ENCODE peak calls at places on chromosomes 3 and 15, in four cellular contexts. One of them, this sample, is unnamed.

GRCh38 chr3:41933154-41933676 is 28.7 kb downstream of the ULK4 start:
- DNase-seq in lower lobe of right lung: no peak
- DNase-seq in H9: no peak
- DNase-seq in ovary: no peak
- DNase-seq in this sample: no peak

GRCh38 chr3:138440137-138440536 is 5.7 kb downstream of the ESYT3 start:
- DNase-seq in H9: no peak
- DNase-seq in lower lobe of right lung: peak
- DNase-seq in ovary: no peak
- DNase-seq in this sample: no peak

GRCh38 chr15:84797801-84798200 is 19.4 kb upstream of the ALPK3 start:
- DNase-seq in lower lobe of right lung: no peak
- DNase-seq in ovary: no peak
- DNase-seq in H9: no peak
- DNase-seq in this sample: no peak

GRCh38 chr3:177464392-177465225 is 267.3 kb upstream of the TBL1XR1 start:
- DNase-seq in H9: no peak
- DNase-seq in lower lobe of right lung: no peak
- DNase-seq in ovary: no peak
- DNase-seq in this sample: no peak

GRCh38 chr15:62649793-62650420 is 392.6 kb upstream of the TPM1 start:
- DNase-seq in H9: no peak
- DNase-seq in lower lobe of right lung: no peak
- DNase-seq in ovary: no peak
- DNase-seq in this sample: no peak

GRCh38 chr15:92077353-92078080 is 224.0 kb downstream of the SLCO3A1 start:
- DNase-seq in ovary: peak
- DNase-seq in lower lobe of right lung: peak
- DNase-seq in H9: peak
- DNase-seq in this sample: peak

GRCh38 chr15:50880651-50881114 is 27.8 kb upstream of the AP4E1 start:
- DNase-seq in H9: no peak
- DNase-seq in lower lobe of right lung: no peak
- DNase-seq in ovary: no peak
- DNase-seq in this sample: no peak

GRCh38 chr15:72237286-72238224 is 6.6 kb upstream of the PKM start:
- DNase-seq in H9: peak
- DNase-seq in lower lobe of right lung: peak
- DNase-seq in ovary: peak
- DNase-seq in this sample: peak

GRCh38 chr3:127794402-127794801 is 27.9 kb downstream of the MGLL start:
- DNase-seq in ovary: no peak
- DNase-seq in H9: no peak
- DNase-seq in lower lobe of right lung: no peak
- DNase-seq in this sample: no peak

GRCh38 chr3:144187531-144188230 is 216.1 kb downstream of the DIPK2A start:
- DNase-seq in H9: no peak
- DNase-seq in ovary: no peak
- DNase-seq in lower lobe of right lung: no peak
- DNase-seq in this sample: no peak

GRCh38 chr3:121649645-121650044 is 11.1 kb downstream of the HCLS1 start:
- DNase-seq in H9: no peak
- DNase-seq in ovary: no peak
- DNase-seq in lower lobe of right lung: no peak
- DNase-seq in this sample: no peak

GRCh38 chr3:87035339-87035738 is 44.4 kb upstream of the VGLL3 start:
- DNase-seq in H9: no peak
- DNase-seq in ovary: no peak
- DNase-seq in lower lobe of right lung: no peak
- DNase-seq in this sample: no peak

GRCh38 chr15:81304226-81304625 is 19.7 kb downstream of the STARD5 start:
- DNase-seq in ovary: no peak
- DNase-seq in H9: no peak
- DNase-seq in lower lobe of right lung: no peak
- DNase-seq in this sample: no peak

GRCh38 chr15:79820176-79820575 is 76.6 kb downstream of the MTHFS start:
- DNase-seq in H9: no peak
- DNase-seq in ovary: no peak
- DNase-seq in lower lobe of right lung: no peak
- DNase-seq in this sample: no peak

GRCh38 chr3:144590854-144591253 is 619.2 kb downstream of the DIPK2A start:
- DNase-seq in ovary: no peak
- DNase-seq in lower lobe of right lung: no peak
- DNase-seq in H9: no peak
- DNase-seq in this sample: no peak

GRCh38 chr3:123679712-123680386 is 95.0 kb upstream of the HACD2 start:
- DNase-seq in H9: no peak
- DNase-seq in lower lobe of right lung: no peak
- DNase-seq in ovary: no peak
- DNase-seq in this sample: no peak

GRCh38 chr15:70158309-70158995 is 60.7 kb upstream of the TLE3 start:
- DNase-seq in H9: no peak
- DNase-seq in lower lobe of right lung: no peak
- DNase-seq in ovary: no peak
- DNase-seq in this sample: no peak

GRCh38 chr3:12427551-12427950 is 56.7 kb upstream of the TSEN2 start:
- DNase-seq in H9: no peak
- DNase-seq in ovary: no peak
- DNase-seq in lower lobe of right lung: no peak
- DNase-seq in this sample: no peak

GRCh38 chr15:99507016-99507731 is 58.6 kb upstream of the MEF2A start:
- DNase-seq in lower lobe of right lung: no peak
- DNase-seq in ovary: peak
- DNase-seq in H9: no peak
- DNase-seq in this sample: no peak

GRCh38 chr3:8532251-8532831 is 30.7 kb downstream of the LMCD1 start:
- DNase-seq in lower lobe of right lung: no peak
- DNase-seq in ovary: peak
- DNase-seq in H9: no peak
- DNase-seq in this sample: no peak

GRCh38 chr15:68517285-68517711 is 61.5 kb upstream of the CORO2B start:
- DNase-seq in H9: peak
- DNase-seq in ovary: no peak
- DNase-seq in lower lobe of right lung: no peak
- DNase-seq in this sample: no peak

GRCh38 chr15:64099379-64099778 is 3.6 kb downstream of the SNX1 start:
- DNase-seq in H9: no peak
- DNase-seq in ovary: no peak
- DNase-seq in lower lobe of right lung: no peak
- DNase-seq in this sample: no peak
- H3K27ac ChIP-seq in H9: no peak
- H3K27ac ChIP-seq in ovary: no peak
- H3K27ac ChIP-seq in lower lobe of right lung: no peak
- H3K27ac ChIP-seq in this sample: no peak

DNA sequence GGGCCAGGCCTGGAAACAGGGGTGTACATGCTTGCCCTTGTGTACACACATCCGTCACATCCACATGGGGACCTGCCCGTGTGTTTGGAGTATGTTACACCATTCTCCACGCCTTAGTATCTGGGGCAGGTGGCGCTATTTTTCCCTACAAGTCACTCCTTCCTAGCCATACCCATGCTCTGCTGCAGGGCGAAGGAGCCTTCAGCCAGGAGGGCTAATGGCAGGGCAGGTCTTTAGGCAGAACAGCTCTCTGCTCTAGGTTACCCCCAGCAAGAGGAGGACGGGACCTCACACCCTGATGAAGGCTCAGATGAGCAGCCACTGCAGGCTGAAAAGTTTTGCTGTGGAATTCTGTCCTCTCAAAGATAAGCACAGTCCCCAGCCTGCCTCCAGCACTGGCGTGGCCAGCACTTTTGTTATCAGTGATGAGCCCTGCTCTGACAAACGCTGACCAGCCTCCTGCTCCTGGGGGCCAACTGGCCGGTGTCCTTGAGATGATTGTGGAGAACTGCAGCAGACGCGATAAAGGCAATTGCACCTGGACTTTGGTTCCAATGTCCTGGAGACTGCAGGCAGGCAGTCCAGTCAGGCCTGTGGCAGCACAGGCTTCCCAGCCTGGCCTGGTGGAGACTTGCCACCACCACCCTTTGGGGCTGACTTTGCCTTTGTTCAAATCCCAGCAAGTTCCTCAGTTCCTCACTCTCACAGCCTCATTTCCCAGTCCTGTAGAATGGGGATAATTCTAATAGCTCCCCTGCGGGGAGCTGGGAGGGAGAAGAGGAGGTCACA is 19.8 kb upstream of the PIGZ start:
- DNase-seq in lower lobe of right lung: no peak
- DNase-seq in H9: peak
- DNase-seq in ovary: no peak
- DNase-seq in this sample: no peak
- TF ChIP-seq CTCF in lower lobe of right lung: no peak
- TF ChIP-seq CTCF in H9: peak
- TF ChIP-seq CTCF in ovary: no peak
- TF ChIP-seq CTCF in this sample: no peak

GRCh38 chr3:31180274-31180673 is 285.8 kb upstream of the GADL1 start:
- DNase-seq in H9: no peak
- DNase-seq in lower lobe of right lung: no peak
- DNase-seq in ovary: no peak
- DNase-seq in this sample: no peak
- H3K27ac ChIP-seq in H9: no peak
- H3K27ac ChIP-seq in lower lobe of right lung: no peak
- H3K27ac ChIP-seq in ovary: no peak
- H3K27ac ChIP-seq in this sample: no peak

GRCh38 chr3:156473341-156473740 is 81.6 kb downstream of the SSR3 start:
- DNase-seq in lower lobe of right lung: no peak
- DNase-seq in H9: no peak
- DNase-seq in ovary: no peak
- DNase-seq in this sample: no peak

GRCh38 chr3:156471431-156471830 is 83.5 kb downstream of the SSR3 start:
- DNase-seq in lower lobe of right lung: no peak
- DNase-seq in H9: no peak
- DNase-seq in ovary: no peak
- DNase-seq in this sample: no peak

GRCh38 chr3:156469456-156469855 is 85.5 kb downstream of the SSR3 start:
- DNase-seq in lower lobe of right lung: no peak
- DNase-seq in H9: no peak
- DNase-seq in ovary: no peak
- DNase-seq in this sample: no peak

GRCh38 chr3:156474560-156475389 is 80.1 kb downstream of the SSR3 start:
- DNase-seq in ovary: no peak
- DNase-seq in H9: peak
- DNase-seq in lower lobe of right lung: no peak
- DNase-seq in this sample: no peak

DNA sequence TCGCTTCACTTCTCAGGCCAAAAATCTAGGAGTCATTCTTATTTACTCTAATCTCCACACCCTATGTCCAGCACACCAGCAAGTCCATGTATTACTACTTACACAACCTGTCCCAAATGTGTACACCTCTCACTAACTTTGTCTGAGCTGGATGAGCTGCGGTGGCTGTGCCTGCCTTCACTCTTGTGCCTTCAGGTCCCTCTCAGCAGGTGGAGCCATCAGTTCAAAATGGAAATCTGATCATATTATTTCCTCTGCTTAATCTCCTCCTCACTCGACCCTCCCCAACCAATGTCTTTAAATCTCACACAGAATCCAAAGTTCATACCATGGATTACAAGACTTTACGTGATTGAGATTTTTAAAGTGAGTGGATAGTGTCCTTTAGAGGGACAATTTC is 82.8 kb downstream of the SSR3 start:
- DNase-seq in lower lobe of right lung: no peak
- DNase-seq in H9: no peak
- DNase-seq in ovary: no peak
- DNase-seq in this sample: peak
- TF ChIP-seq CTCF in lower lobe of right lung: no peak
- TF ChIP-seq CTCF in H9: no peak
- TF ChIP-seq CTCF in ovary: no peak
- TF ChIP-seq CTCF in this sample: peak

DNA sequence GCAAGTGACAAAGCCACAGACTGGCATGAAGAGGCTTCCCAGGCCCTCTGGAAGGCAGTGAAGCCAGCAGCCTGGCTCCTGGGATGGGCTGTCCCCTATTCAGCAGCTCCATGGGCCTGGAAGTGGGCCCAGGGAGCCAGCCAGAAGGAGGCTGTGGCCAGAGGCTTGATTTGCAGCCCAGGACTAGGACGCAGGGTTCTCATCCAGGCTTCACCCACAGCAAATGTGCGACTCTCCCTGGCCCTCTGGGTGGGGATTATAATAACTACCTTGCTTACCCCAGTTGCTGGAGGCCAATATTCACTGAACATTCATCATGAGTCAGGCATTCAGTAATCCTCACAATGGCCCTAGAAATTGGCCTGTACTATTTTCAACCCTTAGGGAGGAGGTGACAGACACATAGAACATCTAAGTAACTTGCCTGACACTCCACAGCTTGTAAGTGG is 24.6 kb upstream of the SRP14 start:
- DNase-seq in H9: no peak
- DNase-seq in ovary: no peak
- DNase-seq in lower lobe of right lung: no peak
- DNase-seq in this sample: no peak
- H3K27ac ChIP-seq in H9: no peak
- H3K27ac ChIP-seq in ovary: no peak
- H3K27ac ChIP-seq in lower lobe of right lung: no peak
- H3K27ac ChIP-seq in this sample: no peak

GRCh38 chr3:136093771-136094170 is 102.4 kb downstream of the MSL2 start:
- DNase-seq in lower lobe of right lung: no peak
- DNase-seq in ovary: no peak
- DNase-seq in H9: no peak
- DNase-seq in this sample: no peak
- TF ChIP-seq CTCF in lower lobe of right lung: no peak
- TF ChIP-seq CTCF in ovary: no peak
- TF ChIP-seq CTCF in H9: no peak
- TF ChIP-seq CTCF in this sample: no peak